ENCODE peak calls at places on chromosomes 7 and 10, in five cellular contexts. I, X, K, Y and J are unnamed samples.

GRCh38 chr7:152923711-152924110 is 164.2 kb downstream of the ACTR3B start:
- DNase-seq in I (no peak), X (no peak), K (no peak), Y (no peak), J (no peak)

GRCh38 chr7:13036256-13036765 is 348.9 kb downstream of the ARL4A start:
- DNase-seq in I (no peak), X (no peak), K (no peak), Y (peak), J (no peak)

GRCh38 chr7:122887198-122887597 is 938 bp upstream of the CADPS2 start:
- DNase-seq in I (peak), X (no peak), K (peak), Y (peak), J (no peak)

GRCh38 chr7:31776616-31777015 is 89.6 kb downstream of the PPP1R17 start:
- DNase-seq in I (no peak), X (no peak), K (no peak), Y (peak), J (peak)

GRCh38 chr7:112596981-112597380 is 116.2 kb downstream of the LSMEM1 start:
- DNase-seq in I (no peak), X (no peak), K (no peak), Y (peak), J (no peak)

GRCh38 chr7:1542329-1542728 is 11.8 kb downstream of the MAFK start:
- DNase-seq in I (no peak), X (no peak), K (no peak), Y (no peak), J (no peak)

GRCh38 chr7:150756858-150757257 is 19.6 kb downstream of the GIMAP5 start:
- DNase-seq in I (no peak), X (no peak), K (no peak), Y (no peak), J (no peak)

GRCh38 chr7:155457544-155458316 is at the start of gene EN2:
- DNase-seq in I (peak), X (no peak), K (no peak), Y (peak), J (no peak)

GRCh38 chr10:71714055-71714454 is 5.5 kb downstream of the C10orf105 start:
- DNase-seq in I (peak), X (no peak), K (no peak), Y (peak), J (no peak)

GRCh38 chr10:2953495-2953894 is 113.9 kb upstream of the PFKP start:
- DNase-seq in I (no peak), X (no peak), K (no peak), Y (no peak), J (no peak)

GRCh38 chr7:157233677-157234076 is 95.0 kb downstream of the UBE3C start:
- DNase-seq in I (no peak), X (no peak), K (no peak), Y (peak), J (no peak)

GRCh38 chr10:74925716-74926115 is 99.3 kb downstream of the KAT6B start:
- DNase-seq in I (no peak), X (no peak), K (no peak), Y (no peak), J (no peak)

GRCh38 chr7:16484453-16485158 is 19.1 kb upstream of the SOSTDC1 start:
- DNase-seq in I (no peak), X (no peak), K (no peak), Y (peak), J (no peak)

GRCh38 chr10:79070611-79071534 is 2.1 kb downstream of the ZMIZ1 start:
- DNase-seq in I (peak), X (no peak), K (peak), Y (peak), J (no peak)

GRCh38 chr10:88385601-88386203 is 197.4 kb downstream of the RNLS start:
- DNase-seq in I (peak), X (no peak), K (peak), Y (no peak), J (no peak)

GRCh38 chr7:114856625-114857024 is 65.3 kb upstream of the MDFIC start:
- DNase-seq in I (no peak), X (no peak), K (no peak), Y (peak), J (no peak)

GRCh38 chr7:19557726-19558470 is 150.9 kb downstream of the POLR1F start:
- DNase-seq in I (no peak), X (no peak), K (no peak), Y (peak), J (no peak)

GRCh38 chr7:106070567-106071254 is 41.4 kb downstream of the SYPL1 start:
- DNase-seq in I (no peak), X (no peak), K (no peak), Y (no peak), J (no peak)

GRCh38 chr7:144011458-144012230 is 11.5 kb downstream of the OR6B1 start:
- DNase-seq in I (no peak), X (no peak), K (no peak), Y (peak), J (no peak)

GRCh38 chr10:7015457-7015856 is 395.4 kb downstream of the SFMBT2 start:
- DNase-seq in I (no peak), X (no peak), K (no peak), Y (no peak), J (no peak)

GRCh38 chr7:101856488-101857357 is 39.3 kb downstream of the CUX1 start:
- DNase-seq in I (peak), X (no peak), K (peak), Y (peak), J (peak)

GRCh38 chr10:54667136-54667535 is 133.9 kb downstream of the PCDH15 start:
- DNase-seq in I (no peak), X (no peak), K (no peak), Y (no peak), J (no peak)

GRCh38 chr7:157828881-157829280 is 492.1 kb downstream of the DNAJB6 start:
- DNase-seq in I (no peak), X (no peak), K (no peak), Y (no peak), J (no peak)

GRCh38 chr7:149799397-149800168 is 26.2 kb upstream of the ZNF467 start:
- DNase-seq in I (peak), X (no peak), K (peak), Y (no peak), J (no peak)

GRCh38 chr7:105017263-105018051 is 3.5 kb downstream of the KMT2E start:
- DNase-seq in I (no peak), X (no peak), K (no peak), Y (no peak), J (no peak)

GRCh38 chr7:112990619-112991018 is 96.0 kb downstream of the GPR85 start:
- DNase-seq in I (no peak), X (no peak), K (no peak), Y (peak), J (no peak)

GRCh38 chr7:90955641-90956207 is 308.5 kb upstream of the FZD1 start:
- DNase-seq in I (no peak), X (no peak), K (no peak), Y (no peak), J (no peak)

GRCh38 chr7:102874166-102874829 is 38.5 kb upstream of the LRRC17 start:
- DNase-seq in I (no peak), X (no peak), K (no peak), Y (peak), J (peak)

GRCh38 chr10:123136806-123137642 is 1.3 kb downstream of the HMX3 start:
- DNase-seq in I (no peak), X (no peak), K (no peak), Y (peak), J (no peak)

GRCh38 chr10:118871244-118871865 is 116.6 kb upstream of the CACUL1 start:
- DNase-seq in I (no peak), X (no peak), K (no peak), Y (peak), J (no peak)

GRCh38 chr7:51009716-51010496 is 227.2 kb upstream of the GRB10 start:
- DNase-seq in I (no peak), X (no peak), K (no peak), Y (peak), J (peak)

DNA sequence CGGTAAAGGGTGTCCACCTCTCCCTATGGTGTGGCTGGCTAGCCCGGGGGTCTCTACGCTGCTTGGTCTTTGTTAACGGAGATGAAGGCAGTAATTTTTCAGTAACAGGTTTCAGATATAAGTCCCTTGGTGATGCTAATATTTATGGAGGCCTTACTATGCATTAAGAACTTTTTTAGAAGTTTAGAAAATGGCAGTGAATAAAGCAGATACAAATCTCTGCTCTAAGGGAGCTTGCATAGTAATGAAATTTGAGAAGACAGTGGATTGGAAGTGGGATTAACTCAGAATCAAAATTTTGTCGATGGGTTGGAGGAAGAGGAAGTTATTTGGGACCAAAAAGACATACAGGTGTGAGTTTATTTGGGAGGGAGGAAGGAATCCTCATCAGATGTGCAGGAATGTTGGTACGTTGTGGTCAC is 445 bp downstream of the SSBP1 start:
- DNase-seq in I (no peak), X (no peak), K (no peak), Y (no peak), J (no peak)
- TF ChIP-seq CTCF in I (no peak), X (no peak), K (no peak), Y (no peak), J (no peak)

GRCh38 chr7:45189151-45189970 is 31.8 kb downstream of the RAMP3 start:
- DNase-seq in I (no peak), X (no peak), K (no peak), Y (no peak), J (no peak)
- H3K4me3 ChIP-seq in I (no peak), X (no peak), K (no peak), Y (no peak), J (no peak)

DNA sequence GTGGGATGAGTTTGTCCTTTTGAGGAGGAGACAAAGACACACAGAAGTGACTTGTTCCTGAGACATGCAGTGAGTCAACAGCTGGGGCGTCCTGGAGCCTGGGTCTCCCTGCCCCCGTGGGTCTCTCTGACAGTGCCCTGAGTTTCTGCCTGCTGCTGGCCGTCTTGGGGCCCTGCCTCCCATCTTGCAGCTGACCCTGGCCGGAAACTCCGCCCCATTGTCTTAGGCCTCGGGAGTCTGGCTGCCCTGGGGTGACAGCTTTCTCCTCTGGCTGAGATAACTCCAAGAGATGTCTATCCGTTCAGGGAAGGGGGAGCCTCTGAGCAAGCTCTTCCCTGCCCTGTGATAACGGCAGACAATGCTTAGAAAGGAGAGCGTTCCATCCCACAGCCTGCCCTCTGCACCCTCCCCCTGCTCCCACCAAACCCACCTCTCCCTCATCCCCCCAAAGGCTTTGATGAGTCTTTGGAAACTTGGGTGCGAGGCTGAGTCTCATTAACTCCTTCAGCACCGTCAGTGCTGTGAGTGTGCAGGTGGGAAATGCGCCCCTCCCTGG is 69.5 kb upstream of the PODXL start:
- DNase-seq in I (no peak), X (peak), K (no peak), Y (peak), J (no peak)
- TF ChIP-seq CTCF in I (no peak), X (peak), K (no peak), Y (peak), J (no peak)

DNA sequence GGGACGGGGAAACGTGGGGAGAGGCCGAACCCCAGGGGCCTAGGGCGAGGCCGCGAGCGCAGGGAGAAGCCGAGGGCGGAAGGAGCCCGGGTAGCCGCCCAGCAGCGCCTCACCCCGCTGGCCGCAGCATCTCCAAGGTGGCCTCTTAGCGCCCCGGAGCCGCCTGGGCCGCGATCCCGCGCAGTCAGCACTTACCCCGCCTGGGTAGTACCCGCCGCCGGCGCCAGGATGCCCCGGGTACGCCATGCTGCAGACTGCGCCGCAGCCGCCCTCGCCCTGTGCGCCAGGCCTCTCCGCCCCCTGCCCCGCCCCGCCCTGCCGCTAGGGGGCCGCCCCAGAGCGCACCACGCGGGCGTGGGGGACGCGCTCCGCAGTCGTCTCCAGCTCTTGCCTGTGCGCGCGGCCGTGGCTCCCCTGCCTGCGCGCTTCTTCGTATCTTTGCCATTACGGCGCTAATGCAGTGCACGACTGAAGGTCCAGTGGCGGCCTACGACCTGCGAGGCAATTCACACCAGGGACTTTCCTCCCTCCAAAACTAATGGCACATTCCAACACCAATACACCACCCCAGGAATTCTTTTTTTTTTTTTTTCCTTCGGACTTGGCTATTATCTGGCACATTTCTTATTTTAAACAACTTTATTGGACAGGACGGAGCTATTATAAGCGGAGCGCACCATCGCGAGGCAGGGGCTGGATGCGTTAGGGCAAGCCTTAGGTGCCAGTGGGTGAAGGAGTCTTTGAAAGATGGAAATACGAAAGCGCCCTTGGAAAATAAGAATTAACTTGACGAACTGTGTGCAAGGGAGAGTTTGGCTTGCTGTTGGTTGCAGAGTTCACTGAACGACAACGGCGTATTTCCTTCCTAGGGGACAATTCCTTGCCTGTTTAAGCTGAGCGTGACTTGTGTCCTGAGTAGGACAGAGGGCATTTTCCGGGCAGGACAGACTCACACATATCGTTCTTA is at the start of gene SRI:
- DNase-seq in I (peak), X (peak), K (peak), Y (peak), J (peak)
- H3K4me3 ChIP-seq in I (peak), X (peak), K (peak), Y (peak), J (peak)

DNA sequence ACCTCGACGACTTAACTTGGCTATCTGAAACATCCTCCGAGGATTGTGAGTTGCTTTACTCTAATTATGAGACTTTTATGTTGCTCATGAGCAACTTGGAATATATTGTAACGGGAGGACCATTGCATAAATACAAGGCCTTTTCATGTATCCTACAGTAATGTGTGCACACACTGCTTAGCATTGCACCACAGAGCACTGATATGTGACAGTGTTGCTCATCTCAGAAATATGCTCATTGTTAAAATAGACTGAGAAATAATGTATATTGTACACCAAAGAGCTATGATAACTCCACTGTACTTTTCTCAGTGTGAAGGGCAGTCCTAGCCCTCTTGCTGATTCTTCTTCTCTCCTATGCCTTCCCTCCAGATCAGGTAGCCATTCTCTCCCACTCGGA is 102.8 kb upstream of the CDK13 start:
- DNase-seq in I (no peak), X (no peak), K (no peak), Y (peak), J (no peak)
- TF ChIP-seq CTCF in I (no peak), X (no peak), K (no peak), Y (no peak), J (no peak)

GRCh38 chr10:128539784-128540759 is 413.8 kb upstream of the MKI67 start:
- DNase-seq in I (no peak), X (no peak), K (no peak), Y (no peak), J (no peak)
- H3K4me3 ChIP-seq in I (no peak), X (peak), K (peak), Y (no peak), J (no peak)

DNA sequence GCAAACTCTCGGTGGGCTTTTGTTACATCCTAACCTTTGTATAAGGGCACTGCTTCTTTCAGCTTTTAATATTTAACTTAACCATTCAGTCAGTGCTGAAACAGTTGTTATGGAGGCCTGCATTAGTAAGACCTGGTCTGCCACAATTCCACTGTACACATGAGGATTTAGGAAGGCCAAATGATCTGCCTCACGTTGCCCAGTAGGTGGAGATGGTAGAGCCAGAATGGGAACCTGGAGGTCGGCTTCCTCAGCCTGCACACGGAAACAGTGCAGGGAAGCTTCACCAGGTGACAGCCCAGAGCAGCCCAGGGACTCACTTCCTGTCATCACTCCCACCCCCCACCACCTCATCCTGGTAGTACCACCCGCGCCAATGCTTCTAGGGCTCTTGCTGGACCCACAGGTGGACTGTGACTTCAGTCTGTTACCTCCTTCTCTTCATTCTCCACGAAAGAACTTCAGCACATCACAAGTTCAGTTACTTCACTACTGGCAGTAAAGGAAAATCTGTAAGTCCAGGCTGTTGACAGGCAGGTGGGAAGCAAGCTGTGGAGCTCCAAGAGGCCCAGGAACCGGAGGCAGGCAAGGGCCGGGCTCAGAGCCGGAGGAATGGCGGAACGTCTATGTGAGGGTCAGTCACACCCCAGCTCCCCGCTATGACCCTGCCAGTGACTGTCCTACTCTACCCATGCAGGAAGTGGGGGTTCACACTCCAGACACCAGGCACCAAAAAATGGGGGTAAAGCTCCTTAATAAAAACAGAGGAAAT is 480.3 kb upstream of the C7orf33 start:
- DNase-seq in I (no peak), X (no peak), K (no peak), Y (no peak), J (no peak)
- TF ChIP-seq CTCF in I (no peak), X (peak), K (no peak), Y (no peak), J (no peak)

GRCh38 chr10:1454428-1454827 is 282.9 kb downstream of the ADARB2 start:
- DNase-seq in I (no peak), X (no peak), K (no peak), Y (no peak), J (no peak)

GRCh38 chr10:1451362-1451888 is 285.9 kb downstream of the ADARB2 start:
- DNase-seq in I (no peak), X (no peak), K (no peak), Y (no peak), J (no peak)

GRCh38 chr10:1449806-1450205 is 287.5 kb downstream of the ADARB2 start:
- DNase-seq in I (no peak), X (no peak), K (no peak), Y (no peak), J (no peak)

GRCh38 chr10:1452777-1453176 is 284.5 kb downstream of the ADARB2 start:
- DNase-seq in I (no peak), X (no peak), K (no peak), Y (no peak), J (no peak)

DNA sequence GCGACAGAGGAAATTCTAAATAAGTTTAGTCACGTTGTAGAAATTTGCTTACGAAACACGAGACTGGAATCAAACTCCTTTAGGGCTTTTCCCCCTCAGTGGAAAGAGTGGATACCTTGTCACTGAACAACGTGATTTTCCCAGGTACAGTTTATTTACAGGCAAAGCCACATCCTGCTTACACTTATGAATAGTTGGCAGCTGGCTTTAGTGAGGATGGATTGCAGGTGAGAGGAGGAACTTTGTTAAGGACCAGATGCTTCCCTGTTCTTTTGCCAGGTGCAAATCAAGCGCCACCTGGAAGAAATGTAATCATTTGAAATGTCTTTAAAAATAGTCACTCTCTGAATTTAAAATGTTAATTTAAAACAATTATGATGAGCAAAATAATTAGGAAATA is 282.4 kb downstream of the ADARB2 start:
- DNase-seq in I (no peak), X (no peak), K (no peak), Y (no peak), J (no peak)
- H3K4me3 ChIP-seq in I (no peak), X (no peak), K (no peak), Y (no peak), J (no peak)

GRCh38 chr7:142420554-142421362 is 162.9 kb upstream of the PRSS58 start:
- DNase-seq in I (no peak), X (no peak), K (no peak), Y (peak), J (no peak)
- TF ChIP-seq CTCF in I (no peak), X (peak), K (no peak), Y (peak), J (peak)